ENCODE peak calls at places on chromosome 2, in five cellular contexts. X, A, F, B and E are unnamed samples.
A peak's percentile ranks its signal among the peaks of the same experiment; 100 is the strongest.

GRCh38 chr2:158969162-158969716 is 799 bp downstream of the TANC1 start:
- DNase-seq in X (no peak), A (peak; percentile 19), F (no peak), B (no peak), E (peak; percentile 27)

GRCh38 chr2:83650897-83651296 is 808.2 kb downstream of the SUCLG1 start:
- DNase-seq in X (no peak), A (no peak), F (no peak), B (no peak), E (no peak)

GRCh38 chr2:136363921-136364320 is 246.0 kb upstream of the CXCR4 start:
- DNase-seq in X (no peak), A (peak; percentile 9), F (no peak), B (no peak), E (no peak)

GRCh38 chr2:215149894-215150293 is 11.5 kb upstream of the ABCA12 start:
- DNase-seq in X (no peak), A (no peak), F (no peak), B (no peak), E (no peak)

GRCh38 chr2:42762823-42763804 is 821 bp downstream of the OXER1 start:
- DNase-seq in X (no peak), A (no peak), F (no peak), B (no peak), E (no peak)

GRCh38 chr2:39435974-39436591 is 1.0 kb downstream of the MAP4K3 start:
- DNase-seq in X (no peak), A (peak; percentile 43), F (no peak), B (no peak), E (peak; percentile 35)

GRCh38 chr2:218850796-218851195 is 8.8 kb upstream of the WNT6 start:
- DNase-seq in X (no peak), A (no peak), F (no peak), B (no peak), E (no peak)

GRCh38 chr2:133138693-133139092 is 429.6 kb downstream of the NCKAP5 start:
- DNase-seq in X (no peak), A (no peak), F (no peak), B (no peak), E (no peak)

GRCh38 chr2:85418132-85419008 is at the start of gene SH2D6:
- DNase-seq in X (peak; percentile 12), A (peak; percentile 80), F (peak; percentile 71), B (peak; percentile 67), E (peak; percentile 93)